ENCODE peak calls at places on chromosomes 16 and 17, in nine cellular contexts. One of them, this sample, is unnamed.

GRCh38 chr16:79595261-79595660 is 5.3 kb downstream of the MAF start:
- DNase-seq in substantia nigra: no peak
- DNase-seq in AG09309: no peak
- DNase-seq in stimulated activated CD4-positive, alpha-beta T cell treated with anti-CD3 and anti-CD28 coated beads, Interleukin-2, amount 100 ng/mL, for 48 hours: no peak
- DNase-seq in thoracic aorta: no peak
- DNase-seq in MCF 10A: no peak
- DNase-seq in cardiac muscle cell: no peak
- DNase-seq in SK-N-DZ: no peak
- DNase-seq in nephron progenitor cell: no peak
- DNase-seq in this sample: no peak

GRCh38 chr17:53150101-53150698 is 672.5 kb upstream of the KIF2B start:
- DNase-seq in substantia nigra: no peak
- DNase-seq in AG09309: no peak
- DNase-seq in stimulated activated CD4-positive, alpha-beta T cell treated with anti-CD3 and anti-CD28 coated beads, Interleukin-2, amount 100 ng/mL, for 48 hours: no peak
- DNase-seq in thoracic aorta: no peak
- DNase-seq in MCF 10A: peak
- DNase-seq in cardiac muscle cell: peak
- DNase-seq in SK-N-DZ: peak
- DNase-seq in nephron progenitor cell: no peak
- DNase-seq in this sample: no peak

GRCh38 chr17:82848022-82848592 is 8.3 kb upstream of the ZNF750 start:
- DNase-seq in substantia nigra: no peak
- DNase-seq in AG09309: peak
- DNase-seq in stimulated activated CD4-positive, alpha-beta T cell treated with anti-CD3 and anti-CD28 coated beads, Interleukin-2, amount 100 ng/mL, for 48 hours: no peak
- DNase-seq in thoracic aorta: no peak
- DNase-seq in MCF 10A: peak
- DNase-seq in cardiac muscle cell: no peak
- DNase-seq in SK-N-DZ: no peak
- DNase-seq in nephron progenitor cell: no peak
- DNase-seq in this sample: no peak

GRCh38 chr17:6456914-6457687 is 12.8 kb downstream of the PIMREG start:
- DNase-seq in substantia nigra: no peak
- DNase-seq in AG09309: no peak
- DNase-seq in stimulated activated CD4-positive, alpha-beta T cell treated with anti-CD3 and anti-CD28 coated beads, Interleukin-2, amount 100 ng/mL, for 48 hours: no peak
- DNase-seq in thoracic aorta: no peak
- DNase-seq in MCF 10A: peak
- DNase-seq in cardiac muscle cell: no peak
- DNase-seq in SK-N-DZ: no peak
- DNase-seq in nephron progenitor cell: no peak
- DNase-seq in this sample: no peak

GRCh38 chr16:57474671-57475661 is 11.3 kb downstream of the DOK4 start:
- DNase-seq in substantia nigra: no peak
- DNase-seq in AG09309: no peak
- DNase-seq in stimulated activated CD4-positive, alpha-beta T cell treated with anti-CD3 and anti-CD28 coated beads, Interleukin-2, amount 100 ng/mL, for 48 hours: no peak
- DNase-seq in thoracic aorta: no peak
- DNase-seq in MCF 10A: no peak
- DNase-seq in cardiac muscle cell: no peak
- DNase-seq in SK-N-DZ: no peak
- DNase-seq in nephron progenitor cell: no peak
- DNase-seq in this sample: no peak

GRCh38 chr16:12459401-12459791 is 344.3 kb downstream of the CPPED1 start:
- DNase-seq in substantia nigra: no peak
- DNase-seq in AG09309: no peak
- DNase-seq in stimulated activated CD4-positive, alpha-beta T cell treated with anti-CD3 and anti-CD28 coated beads, Interleukin-2, amount 100 ng/mL, for 48 hours: no peak
- DNase-seq in thoracic aorta: peak
- DNase-seq in MCF 10A: no peak
- DNase-seq in cardiac muscle cell: no peak
- DNase-seq in SK-N-DZ: no peak
- DNase-seq in nephron progenitor cell: no peak
- DNase-seq in this sample: no peak

GRCh38 chr16:85586360-85587145 is 26.6 kb upstream of the GSE1 start:
- DNase-seq in substantia nigra: peak
- DNase-seq in AG09309: no peak
- DNase-seq in stimulated activated CD4-positive, alpha-beta T cell treated with anti-CD3 and anti-CD28 coated beads, Interleukin-2, amount 100 ng/mL, for 48 hours: no peak
- DNase-seq in thoracic aorta: no peak
- DNase-seq in MCF 10A: no peak
- DNase-seq in cardiac muscle cell: no peak
- DNase-seq in SK-N-DZ: peak
- DNase-seq in nephron progenitor cell: peak
- DNase-seq in this sample: peak

GRCh38 chr16:11050954-11051353 is 106.6 kb downstream of the CLEC16A start:
- DNase-seq in substantia nigra: no peak
- DNase-seq in AG09309: no peak
- DNase-seq in stimulated activated CD4-positive, alpha-beta T cell treated with anti-CD3 and anti-CD28 coated beads, Interleukin-2, amount 100 ng/mL, for 48 hours: no peak
- DNase-seq in thoracic aorta: no peak
- DNase-seq in MCF 10A: no peak
- DNase-seq in cardiac muscle cell: no peak
- DNase-seq in SK-N-DZ: no peak
- DNase-seq in nephron progenitor cell: no peak
- DNase-seq in this sample: no peak

GRCh38 chr16:89870440-89870839 is 3.0 kb upstream of the TCF25 start:
- DNase-seq in substantia nigra: no peak
- DNase-seq in AG09309: no peak
- DNase-seq in stimulated activated CD4-positive, alpha-beta T cell treated with anti-CD3 and anti-CD28 coated beads, Interleukin-2, amount 100 ng/mL, for 48 hours: no peak
- DNase-seq in thoracic aorta: no peak
- DNase-seq in MCF 10A: no peak
- DNase-seq in cardiac muscle cell: no peak
- DNase-seq in SK-N-DZ: no peak
- DNase-seq in nephron progenitor cell: no peak
- DNase-seq in this sample: no peak

GRCh38 chr17:81235822-81236740 is 2.8 kb downstream of the TEPSIN start:
- DNase-seq in substantia nigra: no peak
- DNase-seq in AG09309: no peak
- DNase-seq in stimulated activated CD4-positive, alpha-beta T cell treated with anti-CD3 and anti-CD28 coated beads, Interleukin-2, amount 100 ng/mL, for 48 hours: no peak
- DNase-seq in thoracic aorta: no peak
- DNase-seq in MCF 10A: no peak
- DNase-seq in cardiac muscle cell: no peak
- DNase-seq in SK-N-DZ: no peak
- DNase-seq in nephron progenitor cell: no peak
- DNase-seq in this sample: no peak

GRCh38 chr16:28117168-28117565 is 53.7 kb upstream of the GSG1L start:
- DNase-seq in substantia nigra: no peak
- DNase-seq in AG09309: no peak
- DNase-seq in stimulated activated CD4-positive, alpha-beta T cell treated with anti-CD3 and anti-CD28 coated beads, Interleukin-2, amount 100 ng/mL, for 48 hours: no peak
- DNase-seq in thoracic aorta: no peak
- DNase-seq in MCF 10A: no peak
- DNase-seq in cardiac muscle cell: no peak
- DNase-seq in SK-N-DZ: no peak
- DNase-seq in nephron progenitor cell: no peak
- DNase-seq in this sample: no peak

GRCh38 chr17:65743313-65743665 is 181.8 kb upstream of the AXIN2 start:
- DNase-seq in substantia nigra: no peak
- DNase-seq in AG09309: no peak
- DNase-seq in stimulated activated CD4-positive, alpha-beta T cell treated with anti-CD3 and anti-CD28 coated beads, Interleukin-2, amount 100 ng/mL, for 48 hours: no peak
- DNase-seq in thoracic aorta: no peak
- DNase-seq in MCF 10A: no peak
- DNase-seq in cardiac muscle cell: no peak
- DNase-seq in SK-N-DZ: no peak
- DNase-seq in nephron progenitor cell: no peak
- DNase-seq in this sample: no peak

GRCh38 chr16:10938321-10938720 is 3.9 kb downstream of the DEXI start:
- DNase-seq in substantia nigra: no peak
- DNase-seq in AG09309: no peak
- DNase-seq in stimulated activated CD4-positive, alpha-beta T cell treated with anti-CD3 and anti-CD28 coated beads, Interleukin-2, amount 100 ng/mL, for 48 hours: no peak
- DNase-seq in thoracic aorta: no peak
- DNase-seq in MCF 10A: no peak
- DNase-seq in cardiac muscle cell: no peak
- DNase-seq in SK-N-DZ: no peak
- DNase-seq in nephron progenitor cell: no peak
- DNase-seq in this sample: no peak

GRCh38 chr17:27754549-27754948 is 45.8 kb downstream of the NOS2 start:
- DNase-seq in substantia nigra: no peak
- DNase-seq in AG09309: no peak
- DNase-seq in stimulated activated CD4-positive, alpha-beta T cell treated with anti-CD3 and anti-CD28 coated beads, Interleukin-2, amount 100 ng/mL, for 48 hours: no peak
- DNase-seq in thoracic aorta: no peak
- DNase-seq in MCF 10A: no peak
- DNase-seq in cardiac muscle cell: no peak
- DNase-seq in SK-N-DZ: no peak
- DNase-seq in nephron progenitor cell: no peak
- DNase-seq in this sample: no peak